ENCODE peak calls at places on chromosomes 7 and 10, in six cellular contexts. One of them, this sample, is unnamed.
A peak's percentile ranks its signal among the peaks of the same experiment; 100 is the strongest.

GRCh38 chr10:18071591-18071990 is 68.6 kb upstream of the CACNB2 start:
- DNase-seq in OCI-LY7: no peak
- DNase-seq in fibroblast of lung: peak; percentile 53
- DNase-seq in mammary epithelial cell: no peak
- DNase-seq in neural progenitor cell: no peak
- DNase-seq in GM23338: no peak
- DNase-seq in this sample: no peak

GRCh38 chr10:10330481-10330880 is 687.2 kb upstream of the CELF2 start:
- DNase-seq in GM23338: no peak
- DNase-seq in mammary epithelial cell: no peak
- DNase-seq in OCI-LY7: no peak
- DNase-seq in fibroblast of lung: no peak
- DNase-seq in neural progenitor cell: no peak
- DNase-seq in this sample: no peak

GRCh38 chr10:18005781-18006456 is 54.2 kb downstream of the SLC39A12 start:
- DNase-seq in OCI-LY7: no peak
- DNase-seq in mammary epithelial cell: peak; percentile 27
- DNase-seq in GM23338: peak; percentile 37
- DNase-seq in neural progenitor cell: no peak
- DNase-seq in fibroblast of lung: peak; percentile 84
- DNase-seq in this sample: peak; percentile 15

GRCh38 chr7:139993592-139993991 is 69.2 kb downstream of the PARP12 start:
- DNase-seq in fibroblast of lung: no peak
- DNase-seq in neural progenitor cell: no peak
- DNase-seq in mammary epithelial cell: no peak
- DNase-seq in GM23338: no peak
- DNase-seq in OCI-LY7: no peak
- DNase-seq in this sample: no peak

GRCh38 chr10:18066947-18067346 is 73.3 kb upstream of the CACNB2 start:
- DNase-seq in neural progenitor cell: no peak
- DNase-seq in OCI-LY7: no peak
- DNase-seq in mammary epithelial cell: no peak
- DNase-seq in GM23338: no peak
- DNase-seq in fibroblast of lung: peak; percentile 67
- DNase-seq in this sample: no peak

GRCh38 chr10:78332013-78332412 is 298.4 kb downstream of the RPS24 start:
- DNase-seq in fibroblast of lung: no peak
- DNase-seq in GM23338: no peak
- DNase-seq in neural progenitor cell: no peak
- DNase-seq in mammary epithelial cell: no peak
- DNase-seq in OCI-LY7: no peak
- DNase-seq in this sample: no peak

GRCh38 chr10:60717852-60718251 is 60.4 kb upstream of the CDK1 start:
- DNase-seq in mammary epithelial cell: no peak
- DNase-seq in neural progenitor cell: no peak
- DNase-seq in fibroblast of lung: no peak
- DNase-seq in GM23338: peak; percentile 49
- DNase-seq in OCI-LY7: no peak
- DNase-seq in this sample: no peak

GRCh38 chr7:134212576-134213546 is 85.7 kb downstream of the LRGUK start:
- DNase-seq in OCI-LY7: no peak
- DNase-seq in GM23338: no peak
- DNase-seq in neural progenitor cell: no peak
- DNase-seq in fibroblast of lung: peak; percentile 2
- DNase-seq in mammary epithelial cell: no peak
- DNase-seq in this sample: no peak

GRCh38 chr10:8059191-8059936 is 4.9 kb downstream of the GATA3 start:
- DNase-seq in GM23338: peak; percentile 62
- DNase-seq in neural progenitor cell: peak; percentile 45
- DNase-seq in fibroblast of lung: no peak
- DNase-seq in OCI-LY7: peak; percentile 17
- DNase-seq in mammary epithelial cell: peak; percentile 62
- DNase-seq in this sample: peak; percentile 76

GRCh38 chr10:12482586-12482985 is 133.2 kb downstream of the CAMK1D start:
- DNase-seq in neural progenitor cell: peak; percentile 34
- DNase-seq in fibroblast of lung: no peak
- DNase-seq in mammary epithelial cell: no peak
- DNase-seq in GM23338: peak; percentile 77
- DNase-seq in OCI-LY7: no peak
- DNase-seq in this sample: no peak

GRCh38 chr10:94292448-94293118 is 70.2 kb downstream of the NOC3L start:
- DNase-seq in GM23338: no peak
- DNase-seq in neural progenitor cell: no peak
- DNase-seq in OCI-LY7: no peak
- DNase-seq in mammary epithelial cell: peak; percentile 32
- DNase-seq in fibroblast of lung: peak; percentile 77
- DNase-seq in this sample: peak; percentile 5

GRCh38 chr10:29309465-29309864 is 20.6 kb downstream of the LYZL1 start:
- DNase-seq in mammary epithelial cell: no peak
- DNase-seq in fibroblast of lung: no peak
- DNase-seq in neural progenitor cell: no peak
- DNase-seq in OCI-LY7: no peak
- DNase-seq in GM23338: no peak
- DNase-seq in this sample: no peak

GRCh38 chr10:48470115-48470892 is 134.6 kb downstream of the ARHGAP22 start:
- DNase-seq in OCI-LY7: no peak
- DNase-seq in mammary epithelial cell: no peak
- DNase-seq in fibroblast of lung: peak; percentile 16
- DNase-seq in GM23338: peak; percentile 30
- DNase-seq in neural progenitor cell: peak; percentile 62
- DNase-seq in this sample: no peak

GRCh38 chr7:44277851-44278250 is 47.5 kb downstream of the CAMK2B start:
- DNase-seq in neural progenitor cell: no peak
- DNase-seq in fibroblast of lung: peak; percentile 10
- DNase-seq in OCI-LY7: no peak
- DNase-seq in mammary epithelial cell: no peak
- DNase-seq in GM23338: no peak
- DNase-seq in this sample: peak; percentile 48

GRCh38 chr7:26379711-26380110 is 88.0 kb downstream of the SNX10 start:
- DNase-seq in mammary epithelial cell: no peak
- DNase-seq in fibroblast of lung: no peak
- DNase-seq in GM23338: no peak
- DNase-seq in neural progenitor cell: no peak
- DNase-seq in OCI-LY7: no peak
- DNase-seq in this sample: no peak

GRCh38 chr7:37510043-37510634 is 61.5 kb upstream of the ELMO1 start:
- DNase-seq in neural progenitor cell: peak; percentile 35
- DNase-seq in mammary epithelial cell: no peak
- DNase-seq in OCI-LY7: peak; percentile 6
- DNase-seq in GM23338: peak; percentile 56
- DNase-seq in fibroblast of lung: no peak
- DNase-seq in this sample: no peak

GRCh38 chr7:34108150-34108549 is 202.8 kb downstream of the BMPER start:
- DNase-seq in neural progenitor cell: no peak
- DNase-seq in fibroblast of lung: peak; percentile 68
- DNase-seq in GM23338: no peak
- DNase-seq in mammary epithelial cell: no peak
- DNase-seq in OCI-LY7: no peak
- DNase-seq in this sample: no peak

GRCh38 chr10:28496481-28496961 is 36.4 kb upstream of the WAC start:
- DNase-seq in GM23338: no peak
- DNase-seq in fibroblast of lung: no peak
- DNase-seq in OCI-LY7: no peak
- DNase-seq in neural progenitor cell: no peak
- DNase-seq in mammary epithelial cell: no peak
- DNase-seq in this sample: no peak

GRCh38 chr10:114290038-114290437 is 51.0 kb downstream of the VWA2 start:
- DNase-seq in fibroblast of lung: no peak
- DNase-seq in OCI-LY7: no peak
- DNase-seq in mammary epithelial cell: no peak
- DNase-seq in neural progenitor cell: no peak
- DNase-seq in GM23338: no peak
- DNase-seq in this sample: no peak

GRCh38 chr10:100349672-100350071 is 2.6 kb downstream of the SCD start:
- DNase-seq in fibroblast of lung: no peak
- DNase-seq in OCI-LY7: no peak
- DNase-seq in mammary epithelial cell: no peak
- DNase-seq in neural progenitor cell: no peak
- DNase-seq in GM23338: no peak
- DNase-seq in this sample: no peak

GRCh38 chr7:149714910-149715471 is 58.4 kb downstream of the ZNF467 start:
- DNase-seq in mammary epithelial cell: peak; percentile 48
- DNase-seq in GM23338: no peak
- DNase-seq in fibroblast of lung: peak; percentile 21
- DNase-seq in OCI-LY7: no peak
- DNase-seq in neural progenitor cell: no peak
- DNase-seq in this sample: peak; percentile 92

GRCh38 chr7:1819258-1819841 is 149.3 kb downstream of the ELFN1 start:
- DNase-seq in fibroblast of lung: no peak
- DNase-seq in neural progenitor cell: no peak
- DNase-seq in GM23338: no peak
- DNase-seq in OCI-LY7: no peak
- DNase-seq in mammary epithelial cell: no peak
- DNase-seq in this sample: peak; percentile 38

GRCh38 chr7:106618480-106618879 is 42.5 kb downstream of the CCDC71L start:
- DNase-seq in OCI-LY7: no peak
- DNase-seq in fibroblast of lung: peak; percentile 75
- DNase-seq in GM23338: no peak
- DNase-seq in mammary epithelial cell: no peak
- DNase-seq in neural progenitor cell: no peak
- DNase-seq in this sample: no peak

GRCh38 chr10:4837551-4837950 is 11.5 kb downstream of the AKR1E2 start:
- DNase-seq in GM23338: no peak
- DNase-seq in OCI-LY7: no peak
- DNase-seq in fibroblast of lung: no peak
- DNase-seq in neural progenitor cell: no peak
- DNase-seq in mammary epithelial cell: no peak
- DNase-seq in this sample: no peak

GRCh38 chr7:131625817-131626372 is 69.5 kb upstream of the PODXL start:
- DNase-seq in fibroblast of lung: peak; percentile 83
- DNase-seq in mammary epithelial cell: peak; percentile 61
- DNase-seq in OCI-LY7: no peak
- DNase-seq in neural progenitor cell: peak; percentile 78
- DNase-seq in GM23338: peak; percentile 89
- DNase-seq in this sample: peak; percentile 95

GRCh38 chr7:43669286-43670081 is 59.8 kb downstream of the COA1 start:
- DNase-seq in fibroblast of lung: peak; percentile 78
- DNase-seq in mammary epithelial cell: no peak
- DNase-seq in neural progenitor cell: no peak
- DNase-seq in OCI-LY7: no peak
- DNase-seq in GM23338: peak; percentile 98
- DNase-seq in this sample: no peak

GRCh38 chr10:69348824-69349541 is 67.7 kb downstream of the TACR2 start:
- DNase-seq in mammary epithelial cell: peak; percentile 97
- DNase-seq in fibroblast of lung: peak; percentile 96
- DNase-seq in neural progenitor cell: no peak
- DNase-seq in GM23338: no peak
- DNase-seq in OCI-LY7: peak; percentile 61
- DNase-seq in this sample: peak; percentile 94

DNA sequence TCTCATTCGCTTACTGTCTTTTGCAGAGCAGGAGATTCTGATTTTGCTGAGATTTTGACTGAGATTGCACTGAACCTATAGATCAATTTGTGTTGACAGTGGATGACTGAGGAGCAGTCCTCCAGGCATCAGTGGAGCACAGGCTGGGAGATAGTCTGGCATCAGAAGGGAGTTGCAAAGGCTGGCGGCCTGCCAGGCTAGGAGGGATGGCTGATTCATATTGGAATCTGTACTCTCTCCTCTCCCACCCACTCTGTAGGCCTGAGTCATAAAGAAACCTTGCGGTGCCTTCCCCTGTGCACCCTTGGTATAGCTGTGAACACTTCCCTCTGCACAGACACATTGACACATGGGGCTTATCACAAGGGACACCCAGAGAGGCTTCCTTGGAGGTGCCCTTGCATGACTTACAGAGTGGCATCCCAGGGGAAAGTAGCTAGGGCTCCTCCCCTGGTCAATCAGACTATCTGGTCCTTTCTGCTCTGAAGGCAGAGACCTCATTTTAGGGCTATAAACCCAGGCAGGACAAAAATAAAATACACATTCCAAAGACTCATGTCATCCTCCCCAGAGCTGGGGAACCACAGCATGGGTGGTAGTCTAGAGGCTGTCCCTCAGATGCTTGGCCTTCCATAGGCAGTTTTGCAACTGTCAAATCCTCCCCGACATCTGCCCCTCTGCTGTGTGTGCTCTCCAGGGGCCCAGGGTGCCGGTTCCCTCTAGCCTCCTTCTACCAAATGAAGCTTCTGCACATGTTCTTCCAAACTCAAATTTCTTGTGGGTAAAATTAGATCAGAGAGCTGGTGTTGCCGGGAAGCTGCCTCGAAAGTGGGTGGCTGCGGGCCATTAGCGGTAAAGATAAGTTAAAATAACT is 37.4 kb upstream of the EEPD1 start:
- DNase-seq in mammary epithelial cell: peak; percentile 95
- DNase-seq in neural progenitor cell: no peak
- DNase-seq in GM23338: no peak
- DNase-seq in OCI-LY7: no peak
- DNase-seq in fibroblast of lung: peak; percentile 97
- DNase-seq in this sample: peak; percentile 89
- H3K4me3 ChIP-seq in mammary epithelial cell: no peak overlapping the region
- H3K4me3 ChIP-seq in neural progenitor cell: no peak overlapping the region
- H3K4me3 ChIP-seq in GM23338: no peak overlapping the region
- H3K4me3 ChIP-seq in OCI-LY7: no peak overlapping the region
- H3K4me3 ChIP-seq in fibroblast of lung: no peak overlapping the region
- H3K4me3 ChIP-seq in this sample: peak overlapping the region; percentile 57

GRCh38 chr10:124086097-124086710 is 7.2 kb downstream of the CHST15 start:
- DNase-seq in GM23338: no peak
- DNase-seq in OCI-LY7: no peak
- DNase-seq in fibroblast of lung: no peak
- DNase-seq in mammary epithelial cell: no peak
- DNase-seq in neural progenitor cell: no peak
- DNase-seq in this sample: no peak
- H3K79me2 ChIP-seq in GM23338: peaks cover 31% of the 10 kb centered on the region
- H3K79me2 ChIP-seq in OCI-LY7: peaks cover 55% of the 10 kb centered on the region
- H3K79me2 ChIP-seq in fibroblast of lung: no peaks in the 10 kb centered on the region
- H3K79me2 ChIP-seq in mammary epithelial cell: peaks cover 99% of the 10 kb centered on the region
- H3K79me2 ChIP-seq in neural progenitor cell: no peaks in the 10 kb centered on the region
- H3K79me2 ChIP-seq in this sample: no peaks in the 10 kb centered on the region

GRCh38 chr7:16754869-16755317 is 1.3 kb downstream of the TSPAN13 start:
- DNase-seq in OCI-LY7: no peak
- DNase-seq in fibroblast of lung: peak; percentile 42
- DNase-seq in GM23338: no peak
- DNase-seq in mammary epithelial cell: peak; percentile 8
- DNase-seq in neural progenitor cell: no peak
- DNase-seq in this sample: no peak
- H2AFZ ChIP-seq in OCI-LY7: peak overlapping the region; percentile 73
- H2AFZ ChIP-seq in fibroblast of lung: no peak overlapping the region
- H2AFZ ChIP-seq in GM23338: peak overlapping the region; percentile 96
- H2AFZ ChIP-seq in mammary epithelial cell: peak overlapping the region; percentile 97
- H2AFZ ChIP-seq in neural progenitor cell: peak overlapping the region; percentile 98
- H2AFZ ChIP-seq in this sample: peak overlapping the region; percentile 91

GRCh38 chr10:101778151-101778780 is 2.4 kb upstream of the FGF8 start:
- DNase-seq in OCI-LY7: no peak
- DNase-seq in fibroblast of lung: no peak
- DNase-seq in neural progenitor cell: no peak
- DNase-seq in mammary epithelial cell: no peak
- DNase-seq in GM23338: no peak
- DNase-seq in this sample: peak; percentile 83
- H3K4me3 ChIP-seq in OCI-LY7: peak overlapping the region; percentile 48
- H3K4me3 ChIP-seq in fibroblast of lung: no peak overlapping the region
- H3K4me3 ChIP-seq in neural progenitor cell: peak overlapping the region; percentile 57
- H3K4me3 ChIP-seq in mammary epithelial cell: no peak overlapping the region
- H3K4me3 ChIP-seq in GM23338: peak overlapping the region; percentile 78
- H3K4me3 ChIP-seq in this sample: no peak overlapping the region

GRCh38 chr7:50734246-50734645 is 48.5 kb downstream of the GRB10 start:
- DNase-seq in GM23338: no peak
- DNase-seq in OCI-LY7: no peak
- DNase-seq in fibroblast of lung: no peak
- DNase-seq in neural progenitor cell: no peak
- DNase-seq in mammary epithelial cell: no peak
- DNase-seq in this sample: no peak
- H3K79me2 ChIP-seq in GM23338: peaks cover 100% of the 10 kb centered on the region
- H3K79me2 ChIP-seq in OCI-LY7: no peaks in the 10 kb centered on the region
- H3K79me2 ChIP-seq in fibroblast of lung: peaks cover 12% of the 10 kb centered on the region
- H3K79me2 ChIP-seq in neural progenitor cell: peaks cover 64% of the 10 kb centered on the region
- H3K79me2 ChIP-seq in mammary epithelial cell: no peaks in the 10 kb centered on the region
- H3K79me2 ChIP-seq in this sample: peaks cover 87% of the 10 kb centered on the region

This sample was measured in osteoblast.